ENCODE peak calls at places on chromosomes 11 and 22, in ten cellular contexts. W is K562, K is ovary, Q is H1, I is WERI-Rb-1, U is colonic mucosa, D is suprapubic skin, F is astrocyte, M is WTC11, T is fibroblast of mammary gland. J is an unnamed sample.
A peak's percentile ranks its signal among the peaks of the same experiment; 100 is the strongest.

GRCh38 chr11:40882301-40882700 is 577.2 kb downstream of the LRRC4C start:
- DNase-seq in K (no peak), U (no peak), D (no peak), Q (no peak), W (no peak), F (no peak), M (no peak), I (no peak), T (no peak), J (no peak)

GRCh38 chr11:77547863-77548551 is 41.7 kb upstream of the AQP11 start:
- DNase-seq in I (peak; percentile 42), Q (no peak), F (peak; percentile 47), D (no peak), K (no peak), T (peak; percentile 77), M (peak; percentile 40), W (peak; percentile 31), U (peak; percentile 65), J (peak; percentile 86)

GRCh38 chr11:65640483-65641207 is 2.7 kb downstream of the SIPA1 start:
- DNase-seq in M (no peak), D (no peak), K (no peak), Q (no peak), I (no peak), U (peak; percentile 52), F (no peak), W (no peak), T (no peak), J (no peak)

GRCh38 chr11:12066799-12067508 is 43.4 kb upstream of the MICAL2 start:
- DNase-seq in F (no peak), I (no peak), U (peak; percentile 66), Q (no peak), K (no peak), T (no peak), W (no peak), D (peak; percentile 68), M (no peak), J (peak; percentile 40)

GRCh38 chr11:103923473-103923931 is 112.9 kb upstream of the DDI1 start:
- DNase-seq in U (no peak), M (no peak), W (no peak), D (no peak), F (peak; percentile 43), Q (no peak), I (no peak), T (no peak), K (no peak), J (peak; percentile 7)

GRCh38 chr22:42353883-42354727 is 78.1 kb downstream of the NFAM1 start:
- DNase-seq in T (peak; percentile 39), U (no peak), D (no peak), W (no peak), M (peak; percentile 56), Q (no peak), F (no peak), I (peak; percentile 98), K (no peak), J (peak; percentile 84)

GRCh38 chr11:64720640-64721358 is 2.2 kb downstream of the NRXN2 start:
- DNase-seq in T (no peak), I (no peak), D (no peak), F (no peak), W (no peak), K (peak; percentile 24), Q (no peak), M (no peak), U (no peak), J (no peak)

GRCh38 chr22:28410050-28410816 is 269.4 kb downstream of the TTC28 start:
- DNase-seq in M (no peak), U (no peak), W (no peak), Q (no peak), F (peak; percentile 78), D (no peak), K (no peak), I (peak; percentile 16), T (peak; percentile 71), J (peak; percentile 24)

GRCh38 chr11:65590240-65590738 is 5.3 kb downstream of the KCNK7 start:
- DNase-seq in Q (no peak), U (no peak), M (no peak), D (no peak), W (no peak), I (no peak), T (no peak), K (peak; percentile 85), F (no peak), J (no peak)

GRCh38 chr11:16879690-16880089 is 134.5 kb downstream of the PLEKHA7 start:
- DNase-seq in F (no peak), Q (no peak), K (no peak), I (no peak), U (no peak), D (no peak), T (peak; percentile 14), M (no peak), W (no peak), J (no peak)

GRCh38 chr11:16880184-16880583 is 134.0 kb downstream of the PLEKHA7 start:
- DNase-seq in T (no peak), U (no peak), K (no peak), W (no peak), I (no peak), Q (no peak), F (no peak), D (no peak), M (no peak), J (no peak)

GRCh38 chr11:16881074-16881709 is 133.0 kb downstream of the PLEKHA7 start:
- DNase-seq in M (peak; percentile 22), Q (no peak), I (peak; percentile 16), U (no peak), W (peak; percentile 52), D (no peak), T (peak; percentile 69), K (peak; percentile 78), F (peak; percentile 65), J (peak; percentile 30)

GRCh38 chr11:16881766-16882165 is 132.4 kb downstream of the PLEKHA7 start:
- DNase-seq in W (no peak), K (no peak), F (no peak), U (no peak), Q (no peak), T (no peak), I (no peak), M (no peak), D (no peak), J (no peak)

GRCh38 chr11:16883179-16883578 is 131.0 kb downstream of the PLEKHA7 start:
- DNase-seq in D (no peak), W (peak; percentile 29), T (no peak), M (no peak), U (peak; percentile 22), F (no peak), K (no peak), Q (no peak), I (no peak), J (peak; percentile 51)
- TF ChIP-seq CTCF in D (no peak), W (peak; percentile 59), T (no peak), M (no peak), U (no peak), F (no peak), K (no peak), Q (no peak), I (peak; percentile 7), J (peak; percentile 22)

GRCh38 chr11:116895053-116895757 is 57.8 kb upstream of the APOA1 start:
- DNase-seq in U (no peak), T (no peak), W (peak; percentile 44), M (peak; percentile 67), Q (peak; percentile 70), D (no peak), F (no peak), K (no peak), I (peak; percentile 35), J (peak; percentile 87)
- TF ChIP-seq CTCF in U (no peak), T (peak; percentile 38), W (peak; percentile 52), M (no peak), Q (peak; percentile 95), D (peak; percentile 21), F (no peak), K (no peak), I (peak; percentile 72), J (peak; percentile 96)

GRCh38 chr22:29700206-29700948 is 19.4 kb upstream of the CABP7 start:
- DNase-seq in W (no peak), F (peak; percentile 47), T (no peak), K (no peak), U (no peak), D (peak; percentile 46), M (no peak), I (no peak), Q (no peak), J (no peak)

GRCh38 chr22:29702931-29703594 is 16.7 kb upstream of the CABP7 start:
- DNase-seq in K (no peak), D (peak; percentile 62), T (no peak), W (no peak), F (no peak), Q (no peak), U (no peak), I (no peak), M (no peak), J (peak; percentile 58)

GRCh38 chr22:29700949-29701927 is 18.6 kb upstream of the CABP7 start:
- DNase-seq in W (peak; percentile 33), M (peak; percentile 52), U (peak; percentile 46), T (peak; percentile 28), Q (no peak), I (peak; percentile 65), F (peak; percentile 23), D (peak; percentile 42), K (no peak), J (peak; percentile 77)

GRCh38 chr22:29703595-29704195 is 16.1 kb upstream of the CABP7 start:
- DNase-seq in W (no peak), K (no peak), U (no peak), F (no peak), Q (no peak), T (no peak), I (no peak), M (no peak), D (no peak), J (no peak)

DNA sequence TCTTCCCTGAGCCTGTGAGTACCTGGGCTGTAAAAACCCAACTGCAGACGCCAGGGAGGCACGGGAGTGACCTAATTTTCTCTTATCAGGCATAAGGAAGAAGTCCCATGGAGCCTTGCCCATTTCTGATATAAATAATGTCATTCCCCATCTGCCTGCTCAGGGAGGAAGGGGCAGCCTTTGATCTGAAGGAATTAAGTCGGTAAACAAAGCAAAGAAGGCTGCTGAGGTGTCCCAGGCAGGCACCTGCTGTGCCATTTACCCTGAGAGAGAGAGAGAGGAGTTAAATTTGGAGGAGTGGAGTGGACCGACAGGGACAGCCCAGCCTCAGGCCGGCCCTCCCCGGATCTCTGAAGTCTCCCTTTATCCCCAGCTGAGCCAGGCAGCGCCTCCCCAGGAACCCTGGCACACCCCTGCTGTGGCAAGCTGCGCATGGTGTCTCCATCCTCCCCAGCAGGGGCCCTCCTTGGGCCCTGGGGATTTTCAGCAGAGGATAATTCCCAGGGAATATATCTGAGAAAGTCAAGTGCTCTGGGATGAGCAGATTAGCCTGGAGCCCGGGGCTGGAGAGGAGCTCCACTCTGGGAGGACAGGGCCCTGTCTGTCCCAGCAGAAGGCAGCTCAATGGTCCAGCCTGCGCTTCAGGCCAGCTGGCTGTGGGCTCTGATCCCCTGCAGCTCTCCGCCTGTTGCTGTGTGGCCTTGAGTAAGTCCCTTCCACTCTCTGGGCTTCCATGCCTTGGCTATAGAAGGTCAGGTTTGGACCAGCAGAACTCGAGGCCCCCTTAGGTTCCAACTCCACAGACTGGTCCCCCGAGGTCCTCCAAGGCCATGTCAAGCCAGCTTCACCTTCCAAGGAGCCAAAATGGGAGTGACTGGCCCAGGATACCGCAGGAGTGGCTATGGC is 17.5 kb upstream of the CABP7 start:
- DNase-seq in Q (no peak), I (peak; percentile 94), D (peak; percentile 51), W (no peak), K (no peak), M (no peak), T (no peak), F (no peak), U (peak; percentile 36), J (no peak)
- TF ChIP-seq CTCF in Q (no peak), I (peak; percentile 55), D (no peak), W (no peak), K (no peak), M (no peak), T (no peak), F (no peak), U (no peak), J (no peak)

GRCh38 chr11:83734120-83734519 is 448.0 kb upstream of the CCDC90B start:
- DNase-seq in Q (no peak), K (no peak), U (no peak), I (no peak), D (no peak), T (no peak), F (no peak), M (no peak), W (no peak), J (no peak)
- TF ChIP-seq CTCF in Q (no peak), K (no peak), U (no peak), I (no peak), D (no peak), T (no peak), F (no peak), M (no peak), W (no peak), J (no peak)